ENCODE peak calls at places on chromosomes 16 and 17, in five cellular contexts. A, F, Y, T and K are unnamed samples.

GRCh38 chr16:19935696-19936095 is 51.0 kb upstream of the GPRC5B start:
- DNase-seq in F (no peak), T (no peak), A (no peak), Y (peak; percentile 10), K (no peak)

GRCh38 chr16:85401370-85401916 is 211.7 kb upstream of the GSE1 start:
- DNase-seq in T (no peak), Y (no peak), F (no peak), A (peak; percentile 48), K (no peak)

GRCh38 chr17:39533891-39534290 is 72.6 kb downstream of the CDK12 start:
- DNase-seq in A (no peak), T (no peak), Y (no peak), F (peak; percentile 14), K (no peak)

GRCh38 chr16:11408261-11408660 is 63.0 kb downstream of the RMI2 start:
- DNase-seq in F (no peak), T (no peak), A (no peak), Y (no peak), K (no peak)

GRCh38 chr16:88804552-88805339 is 1.2 kb downstream of the CDT1 start:
- DNase-seq in T (peak; percentile 71), Y (no peak), F (no peak), A (no peak), K (no peak)

GRCh38 chr17:48198950-48199541 is 91.5 kb downstream of the SNX11 start:
- DNase-seq in Y (no peak), F (peak; percentile 6), T (no peak), A (no peak), K (no peak)

GRCh38 chr17:27669850-27670249 is 38.9 kb downstream of the LGALS9 start:
- DNase-seq in T (no peak), A (no peak), F (no peak), Y (no peak), K (no peak)

GRCh38 chr16:55001931-55002330 is 71.3 kb downstream of the IRX5 start:
- DNase-seq in Y (peak; percentile 56), F (no peak), A (no peak), T (no peak), K (peak; percentile 38)

GRCh38 chr17:2940352-2940751 is 123.1 kb downstream of the OR1D5 start:
- DNase-seq in T (no peak), Y (peak; percentile 13), F (peak; percentile 26), A (peak; percentile 77), K (no peak)

GRCh38 chr16:74713876-74714275 is 13.2 kb upstream of the MLKL start:
- DNase-seq in A (no peak), T (no peak), Y (no peak), F (no peak), K (no peak)

GRCh38 chr16:11735801-11736200 is 6.9 kb downstream of the TXNDC11 start:
- DNase-seq in T (no peak), F (no peak), A (no peak), Y (no peak), K (no peak)

GRCh38 chr17:42675984-42676423 is 790 bp downstream of the PLEKHH3 start:
- DNase-seq in T (peak; percentile 27), F (peak; percentile 69), Y (peak; percentile 41), A (peak; percentile 82), K (peak; percentile 56)

GRCh38 chr16:84585886-84586285 is 32.0 kb downstream of the COTL1 start:
- DNase-seq in T (peak; percentile 80), A (no peak), F (no peak), Y (no peak), K (no peak)

GRCh38 chr17:48636177-48637018 is 10.2 kb upstream of the HOXB9 start:
- DNase-seq in F (no peak), Y (peak; percentile 51), A (no peak), T (peak; percentile 80), K (peak; percentile 14)

GRCh38 chr16:72241930-72242329 is 70.0 kb upstream of the PMFBP1 start:
- DNase-seq in Y (peak; percentile 73), A (no peak), T (peak; percentile 2), F (peak; percentile 8), K (peak; percentile 54)

GRCh38 chr17:37493249-37494027 is 3.7 kb downstream of the DUSP14 start:
- DNase-seq in Y (peak; percentile 89), T (no peak), F (no peak), A (no peak), K (peak; percentile 96)

GRCh38 chr16:84326545-84326944 is 31.9 kb downstream of the WFDC1 start:
- DNase-seq in A (no peak), Y (no peak), F (no peak), T (no peak), K (no peak)

GRCh38 chr17:81150379-81151038 is 14.8 kb upstream of the PVALEF start:
- DNase-seq in Y (no peak), F (no peak), A (peak; percentile 84), T (no peak), K (no peak)

GRCh38 chr16:50696575-50697420 is 3.4 kb downstream of the NOD2 start:
- DNase-seq in A (peak; percentile 89), T (no peak), F (peak; percentile 46), Y (peak; percentile 55), K (peak; percentile 56)

GRCh38 chr17:69084911-69085310 is 24.2 kb upstream of the ABCA9 start:
- DNase-seq in F (no peak), Y (no peak), A (no peak), T (peak; percentile 55), K (no peak)

GRCh38 chr17:31677681-31678080 is 181.4 kb downstream of the COPRS start:
- DNase-seq in F (no peak), T (no peak), A (peak; percentile 27), Y (no peak), K (no peak)

GRCh38 chr16:10812352-10813122 is 6.1 kb downstream of the TVP23A start:
- DNase-seq in T (peak; percentile 56), F (no peak), A (no peak), Y (no peak), K (no peak)

GRCh38 chr17:8739104-8739503 is 5.5 kb downstream of the CCDC42 start:
- DNase-seq in T (no peak), F (no peak), Y (no peak), A (no peak), K (no peak)

GRCh38 chr16:88638323-88639230 is at the start of gene IL17C:
- DNase-seq in T (peak; percentile 69), F (no peak), A (no peak), Y (no peak), K (no peak)

GRCh38 chr17:67434061-67434525 is 57.0 kb downstream of the PITPNC1 start:
- DNase-seq in Y (no peak), T (no peak), A (peak; percentile 71), F (no peak), K (no peak)

GRCh38 chr16:57140866-57141668 is 44.8 kb downstream of the PSME3IP1 start:
- DNase-seq in A (no peak), F (no peak), Y (no peak), T (no peak), K (no peak)

GRCh38 chr16:26985100-26986065 is 81.3 kb upstream of the C16orf82 start:
- DNase-seq in Y (no peak), T (no peak), F (no peak), A (no peak), K (no peak)

GRCh38 chr17:73703216-73703615 is 59.0 kb upstream of the SDK2 start:
- DNase-seq in A (no peak), Y (no peak), F (no peak), T (no peak), K (no peak)

GRCh38 chr17:46045639-46046038 is 46.6 kb downstream of the STH start:
- DNase-seq in F (no peak), Y (no peak), A (no peak), T (no peak), K (no peak)
- TF ChIP-seq CTCF in F (no peak), Y (no peak), A (no peak), T (no peak), K (no peak)

GRCh38 chr16:590875-591200 is 972 bp downstream of the RAB40C start:
- DNase-seq in A (no peak), Y (no peak), F (no peak), T (no peak), K (no peak)

GRCh38 chr16:590165-590874 is 454 bp downstream of the RAB40C start:
- DNase-seq in T (no peak), A (no peak), F (no peak), Y (peak; percentile 35), K (no peak)

GRCh38 chr16:588889-589657 is 793 bp upstream of the RAB40C start:
- DNase-seq in A (peak; percentile 99), Y (peak; percentile 95), T (peak; percentile 96), F (peak; percentile 97), K (peak; percentile 92)

GRCh38 chr16:588639-588888 is 1.3 kb upstream of the RAB40C start:
- DNase-seq in T (peak; percentile 70), A (peak; percentile 67), Y (peak; percentile 62), F (no peak), K (peak; percentile 59)

GRCh38 chr16:589658-590159 is at the start of gene RAB40C:
- DNase-seq in T (peak; percentile 99), F (peak; percentile 99), Y (peak; percentile 98), A (peak; percentile 100), K (peak; percentile 98)
- TF ChIP-seq CTCF in T (no peak), F (no peak), Y (no peak), A (no peak), K (peak; percentile 50)

DNA sequence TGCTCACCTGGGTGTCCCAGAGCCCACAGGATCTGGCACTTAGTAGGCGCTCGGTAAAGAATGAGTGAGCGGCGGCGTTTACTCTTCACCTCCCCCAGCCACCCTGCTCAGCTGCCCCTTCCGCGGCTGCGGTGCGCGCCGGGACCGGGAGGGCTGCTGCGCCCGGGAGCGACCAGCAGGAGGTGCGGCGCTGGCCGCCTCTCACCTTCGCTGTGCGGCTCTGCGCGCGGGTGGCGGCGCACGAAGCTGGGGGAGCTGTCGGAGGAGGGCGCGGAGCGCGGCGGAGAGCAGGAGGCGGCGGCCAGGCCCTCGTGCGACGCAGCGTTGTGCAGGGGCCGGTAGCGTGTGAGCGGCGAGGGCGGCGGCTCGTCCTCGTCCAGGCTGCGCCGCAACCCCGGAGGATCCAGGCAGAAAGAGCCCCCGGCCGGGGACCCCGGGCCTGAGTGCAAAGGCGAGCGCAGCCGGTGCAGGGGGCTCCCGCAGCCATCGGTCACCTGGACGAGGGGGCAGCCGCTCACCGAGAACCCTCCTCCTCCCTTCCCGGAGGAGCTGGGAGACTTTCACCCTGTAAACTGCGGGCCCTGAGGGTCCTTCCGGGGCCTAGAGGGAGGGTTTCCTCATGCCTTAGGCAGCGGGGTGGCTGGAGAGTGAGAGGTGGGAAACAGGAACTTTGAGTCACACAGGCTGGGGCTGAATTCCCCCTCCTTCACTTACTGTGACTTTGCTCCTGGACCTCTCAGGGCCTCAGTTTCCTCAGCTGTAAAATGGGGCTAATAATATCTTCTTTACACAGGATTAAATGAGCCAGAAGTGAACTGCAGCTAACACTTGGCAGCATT is 12.5 kb downstream of the SAMD14 start:
- DNase-seq in A (peak; percentile 78), F (peak; percentile 28), T (peak; percentile 38), Y (peak; percentile 50), K (peak; percentile 27)
- TF ChIP-seq CTCF in A (peak; percentile 51), F (peak; percentile 78), T (peak; percentile 57), Y (peak; percentile 56), K (peak; percentile 72)

DNA sequence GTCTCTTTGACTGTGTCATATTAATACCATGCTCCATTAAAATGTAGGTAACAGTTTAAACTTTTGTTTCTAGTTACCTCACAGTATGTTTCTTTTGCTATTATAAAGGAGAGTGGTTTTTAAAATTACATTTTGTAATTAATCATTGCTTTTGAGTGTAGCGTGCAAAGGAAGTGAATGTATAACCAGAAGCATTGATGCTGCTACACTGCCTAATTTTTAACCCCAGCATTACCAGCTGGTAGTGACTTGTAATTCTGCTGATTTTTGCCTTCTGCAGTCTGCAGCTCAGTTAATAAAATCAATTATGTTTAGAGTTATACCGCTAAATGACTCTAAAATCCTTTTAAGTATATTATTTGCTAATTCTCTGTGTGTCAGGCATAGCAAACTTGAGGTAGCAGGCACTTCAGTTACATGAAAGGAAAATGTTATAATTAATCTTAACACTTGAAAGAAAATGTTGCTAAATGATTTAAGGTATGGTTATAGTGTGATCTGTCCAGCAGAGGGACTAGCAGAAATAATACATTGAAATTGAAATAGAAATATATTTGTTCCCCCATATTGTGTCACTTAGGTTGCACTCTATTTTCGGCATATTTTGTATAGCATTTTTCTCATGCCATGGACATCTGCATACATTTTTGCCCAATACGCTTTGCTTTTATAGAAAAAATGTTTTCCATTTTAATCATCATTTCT is 388.5 kb downstream of the CNTNAP4 start:
- DNase-seq in F (no peak), T (no peak), Y (no peak), A (no peak), K (no peak)
- TF ChIP-seq CTCF in F (no peak), T (peak; percentile 27), Y (peak; percentile 7), A (no peak), K (peak; percentile 28)